ENCODE peak calls at places on chromosome 19, in eight cellular contexts. One of them, this sample, is unnamed.

GRCh38 chr19:16381756-16382401 is 57.3 kb downstream of the KLF2 start:
- DNase-seq in immature natural killer cell: no peak
- DNase-seq in type B pancreatic cell: no peak
- DNase-seq in DMS53: no peak
- DNase-seq in stimulated activated CD4-positive, alpha-beta T cell treated with anti-CD3 and anti-CD28 coated beads, Interleukin-12 subunit alpha, Interleukin-12 subunit beta, amount 100 ng/mL, for 4 hours: no peak
- DNase-seq in NCI-H146: no peak
- DNase-seq in epithelial cell of prostate: no peak
- DNase-seq in activated T-cell treated with anti-CD3 and anti-CD28 coated beads, Interleukin-2, amount 50 U/mL, for 1 hour: peak; percentile 16
- DNase-seq in this sample: no peak

GRCh38 chr19:1450735-1451669 is 1.1 kb downstream of the APC2 start:
- DNase-seq in immature natural killer cell: no peak
- DNase-seq in type B pancreatic cell: no peak
- DNase-seq in DMS53: peak; percentile 37
- DNase-seq in stimulated activated CD4-positive, alpha-beta T cell treated with anti-CD3 and anti-CD28 coated beads, Interleukin-12 subunit alpha, Interleukin-12 subunit beta, amount 100 ng/mL, for 4 hours: no peak
- DNase-seq in NCI-H146: no peak
- DNase-seq in epithelial cell of prostate: no peak
- DNase-seq in activated T-cell treated with anti-CD3 and anti-CD28 coated beads, Interleukin-2, amount 50 U/mL, for 1 hour: no peak
- DNase-seq in this sample: no peak

GRCh38 chr19:21202865-21203494 is 61.1 kb downstream of the ZNF431 start:
- DNase-seq in immature natural killer cell: peak; percentile 37
- DNase-seq in type B pancreatic cell: no peak
- DNase-seq in DMS53: peak; percentile 68
- DNase-seq in stimulated activated CD4-positive, alpha-beta T cell treated with anti-CD3 and anti-CD28 coated beads, Interleukin-12 subunit alpha, Interleukin-12 subunit beta, amount 100 ng/mL, for 4 hours: no peak
- DNase-seq in NCI-H146: peak; percentile 17
- DNase-seq in epithelial cell of prostate: no peak
- DNase-seq in activated T-cell treated with anti-CD3 and anti-CD28 coated beads, Interleukin-2, amount 50 U/mL, for 1 hour: no peak
- DNase-seq in this sample: peak; percentile 15

GRCh38 chr19:17073869-17074627 is 1.2 kb downstream of the HAUS8 start:
- DNase-seq in immature natural killer cell: no peak
- DNase-seq in type B pancreatic cell: no peak
- DNase-seq in DMS53: peak; percentile 69
- DNase-seq in stimulated activated CD4-positive, alpha-beta T cell treated with anti-CD3 and anti-CD28 coated beads, Interleukin-12 subunit alpha, Interleukin-12 subunit beta, amount 100 ng/mL, for 4 hours: no peak
- DNase-seq in NCI-H146: peak; percentile 96
- DNase-seq in epithelial cell of prostate: no peak
- DNase-seq in activated T-cell treated with anti-CD3 and anti-CD28 coated beads, Interleukin-2, amount 50 U/mL, for 1 hour: peak; percentile 31
- DNase-seq in this sample: no peak

GRCh38 chr19:34639491-34640085 is 37.4 kb downstream of the SCGB2B2 start:
- DNase-seq in immature natural killer cell: peak; percentile 49
- DNase-seq in type B pancreatic cell: no peak
- DNase-seq in DMS53: peak; percentile 89
- DNase-seq in stimulated activated CD4-positive, alpha-beta T cell treated with anti-CD3 and anti-CD28 coated beads, Interleukin-12 subunit alpha, Interleukin-12 subunit beta, amount 100 ng/mL, for 4 hours: peak; percentile 53
- DNase-seq in NCI-H146: peak; percentile 78
- DNase-seq in epithelial cell of prostate: peak; percentile 8
- DNase-seq in activated T-cell treated with anti-CD3 and anti-CD28 coated beads, Interleukin-2, amount 50 U/mL, for 1 hour: no peak
- DNase-seq in this sample: peak; percentile 43

GRCh38 chr19:43625918-43626579 is 6.6 kb upstream of the ZNF428 start:
- DNase-seq in immature natural killer cell: no peak
- DNase-seq in type B pancreatic cell: no peak
- DNase-seq in DMS53: no peak
- DNase-seq in stimulated activated CD4-positive, alpha-beta T cell treated with anti-CD3 and anti-CD28 coated beads, Interleukin-12 subunit alpha, Interleukin-12 subunit beta, amount 100 ng/mL, for 4 hours: no peak
- DNase-seq in NCI-H146: no peak
- DNase-seq in epithelial cell of prostate: no peak
- DNase-seq in activated T-cell treated with anti-CD3 and anti-CD28 coated beads, Interleukin-2, amount 50 U/mL, for 1 hour: no peak
- DNase-seq in this sample: no peak

GRCh38 chr19:1774999-1775772 is 21.9 kb downstream of the ONECUT3 start:
- DNase-seq in immature natural killer cell: no peak
- DNase-seq in type B pancreatic cell: no peak
- DNase-seq in DMS53: no peak
- DNase-seq in stimulated activated CD4-positive, alpha-beta T cell treated with anti-CD3 and anti-CD28 coated beads, Interleukin-12 subunit alpha, Interleukin-12 subunit beta, amount 100 ng/mL, for 4 hours: peak; percentile 20
- DNase-seq in NCI-H146: no peak
- DNase-seq in epithelial cell of prostate: no peak
- DNase-seq in activated T-cell treated with anti-CD3 and anti-CD28 coated beads, Interleukin-2, amount 50 U/mL, for 1 hour: no peak
- DNase-seq in this sample: no peak

GRCh38 chr19:3591876-3592613 is 6.8 kb downstream of the GIPC3 start:
- DNase-seq in immature natural killer cell: no peak
- DNase-seq in type B pancreatic cell: no peak
- DNase-seq in DMS53: no peak
- DNase-seq in stimulated activated CD4-positive, alpha-beta T cell treated with anti-CD3 and anti-CD28 coated beads, Interleukin-12 subunit alpha, Interleukin-12 subunit beta, amount 100 ng/mL, for 4 hours: no peak
- DNase-seq in NCI-H146: no peak
- DNase-seq in epithelial cell of prostate: no peak
- DNase-seq in activated T-cell treated with anti-CD3 and anti-CD28 coated beads, Interleukin-2, amount 50 U/mL, for 1 hour: no peak
- DNase-seq in this sample: no peak

This sample was measured in HFFc6.